ENCODE peak calls at places on chromosomes 1 and 21, in seven cellular contexts. D is stomach, E is keratinocyte, G is HL-60, V is fibroblast of lung, C is AG09319, Y is epithelial cell of esophagus. Q is an unnamed sample.

GRCh38 chr1:172359531-172359991 is 60.9 kb upstream of the C1orf105 start:
- DNase-seq in D (no peak), E (no peak), G (no peak), V (peak; percentile 94), C (no peak), Y (peak; percentile 34), Q (no peak)

GRCh38 chr1:118250232-118250631 is 65.2 kb upstream of the SPAG17 start:
- DNase-seq in D (no peak), E (no peak), G (no peak), V (no peak), C (no peak), Y (no peak), Q (no peak)

GRCh38 chr1:3598051-3598471 is 13.2 kb downstream of the MEGF6 start:
- DNase-seq in D (no peak), E (no peak), G (no peak), V (peak; percentile 17), C (no peak), Y (peak; percentile 49), Q (no peak)

GRCh38 chr21:37631319-37632117 is 264.9 kb downstream of the DYRK1A start:
- DNase-seq in D (peak; percentile 45), E (peak; percentile 48), G (no peak), V (no peak), C (no peak), Y (peak; percentile 95), Q (no peak)

GRCh38 chr1:210294991-210295773 is 33.5 kb upstream of the HHAT start:
- DNase-seq in D (no peak), E (no peak), G (no peak), V (peak; percentile 63), C (peak; percentile 56), Y (peak; percentile 13), Q (peak; percentile 80)

GRCh38 chr1:170734412-170735175 is 70.7 kb downstream of the PRRX1 start:
- DNase-seq in D (no peak), E (no peak), G (no peak), V (peak; percentile 66), C (no peak), Y (no peak), Q (no peak)

GRCh38 chr1:244414543-244414942 is 37.2 kb downstream of the ADSS2 start:
- DNase-seq in D (no peak), E (no peak), G (no peak), V (peak; percentile 73), C (peak; percentile 42), Y (peak; percentile 61), Q (no peak)

GRCh38 chr1:59276317-59276914 is 20.5 kb upstream of the FGGY start:
- DNase-seq in D (no peak), E (no peak), G (no peak), V (no peak), C (no peak), Y (peak; percentile 51), Q (no peak)

GRCh38 chr1:67166196-67166595 is at the start of gene IL23R:
- DNase-seq in D (no peak), E (no peak), G (no peak), V (no peak), C (no peak), Y (no peak), Q (no peak)

GRCh38 chr1:191240925-191241324 is 763.3 kb upstream of the BRINP3 start:
- DNase-seq in D (no peak), E (no peak), G (no peak), V (peak; percentile 18), C (no peak), Y (no peak), Q (no peak)

GRCh38 chr1:155974208-155975165 is 3.9 kb downstream of the ARHGEF2 start:
- DNase-seq in D (no peak), E (no peak), G (no peak), V (no peak), C (no peak), Y (no peak), Q (no peak)

GRCh38 chr21:14582934-14583628 is 37.0 kb upstream of the SAMSN1 start:
- DNase-seq in D (no peak), E (no peak), G (no peak), V (no peak), C (no peak), Y (no peak), Q (no peak)

GRCh38 chr1:111656093-111657017 is 36.8 kb downstream of the RAP1A start:
- DNase-seq in D (no peak), E (no peak), G (peak; percentile 68), V (peak; percentile 42), C (peak; percentile 29), Y (peak; percentile 61), Q (no peak)

GRCh38 chr1:45470306-45470798 is 20.6 kb downstream of the TESK2 start:
- DNase-seq in D (no peak), E (no peak), G (no peak), V (no peak), C (no peak), Y (no peak), Q (no peak)

GRCh38 chr1:177181631-177182291 is 11.0 kb downstream of the BRINP2 start:
- DNase-seq in D (peak; percentile 62), E (no peak), G (peak; percentile 39), V (peak; percentile 29), C (peak; percentile 3), Y (peak; percentile 49), Q (peak; percentile 79)

GRCh38 chr1:119924948-119925898 is 28.9 kb upstream of the ADAM30 start:
- DNase-seq in D (no peak), E (no peak), G (no peak), V (no peak), C (no peak), Y (no peak), Q (no peak)

GRCh38 chr1:192225713-192226112 is 67.5 kb downstream of the RGS18 start:
- DNase-seq in D (no peak), E (no peak), G (peak; percentile 22), V (peak; percentile 49), C (no peak), Y (peak; percentile 65), Q (no peak)

DNA sequence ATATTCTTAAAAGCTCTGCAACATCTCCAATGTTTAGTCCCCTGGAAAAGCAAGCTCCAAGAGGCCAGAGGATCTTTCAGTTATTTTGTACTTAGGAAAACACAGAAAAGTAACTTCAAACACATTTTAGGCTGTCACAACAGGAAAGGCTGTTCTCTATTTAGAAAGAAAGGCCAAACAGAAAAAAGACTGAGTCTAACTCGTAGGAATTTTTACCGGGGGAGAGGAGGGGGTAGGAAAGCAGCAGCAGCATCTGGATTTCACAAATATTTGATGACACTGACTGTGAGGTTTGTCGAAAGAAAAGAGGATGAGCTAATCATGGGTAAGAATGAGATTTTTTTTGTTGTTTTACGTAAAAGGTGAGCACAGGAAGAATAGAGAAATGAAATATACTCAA is 107.1 kb downstream of the EIF4G3 start:
- DNase-seq in D (no peak), E (no peak), G (no peak), V (peak; percentile 78), C (peak; percentile 36), Y (no peak), Q (no peak)
- TF ChIP-seq CTCF in D (no peak), E (no peak), G (no peak), V (no peak), C (no peak), Y (no peak), Q (no peak)

GRCh38 chr1:204478921-204479320 is 15.7 kb downstream of the PIK3C2B start:
- DNase-seq in D (no peak), E (no peak), G (no peak), V (no peak), C (no peak), Y (no peak), Q (no peak)

GRCh38 chr1:204475651-204476432 is 18.8 kb downstream of the PIK3C2B start:
- DNase-seq in D (no peak), E (no peak), G (no peak), V (no peak), C (no peak), Y (no peak), Q (no peak)

GRCh38 chr1:204478166-204478899 is 16.3 kb downstream of the PIK3C2B start:
- DNase-seq in D (no peak), E (no peak), G (no peak), V (no peak), C (no peak), Y (no peak), Q (no peak)

GRCh38 chr1:204477036-204477740 is 17.4 kb downstream of the PIK3C2B start:
- DNase-seq in D (peak; percentile 50), E (no peak), G (no peak), V (peak; percentile 33), C (no peak), Y (no peak), Q (no peak)

GRCh38 chr1:204476563-204476962 is 18.0 kb downstream of the PIK3C2B start:
- DNase-seq in D (no peak), E (no peak), G (no peak), V (no peak), C (no peak), Y (no peak), Q (no peak)
- TF ChIP-seq CTCF in D (no peak), E (no peak), G (no peak), V (no peak), C (no peak), Y (no peak), Q (peak; percentile 26)

GRCh38 chr21:26833011-26833410 is 12.2 kb downstream of the ADAMTS1 start:
- DNase-seq in D (no peak), E (no peak), G (no peak), V (no peak), C (no peak), Y (no peak), Q (no peak)

GRCh38 chr21:26835714-26836265 is 9.4 kb downstream of the ADAMTS1 start:
- DNase-seq in D (no peak), E (no peak), G (no peak), V (no peak), C (no peak), Y (peak; percentile 46), Q (no peak)

GRCh38 chr21:26835027-26835713 is 10.0 kb downstream of the ADAMTS1 start:
- DNase-seq in D (no peak), E (no peak), G (no peak), V (peak; percentile 77), C (no peak), Y (peak; percentile 87), Q (no peak)

GRCh38 chr21:26833460-26833939 is 11.7 kb downstream of the ADAMTS1 start:
- DNase-seq in D (no peak), E (no peak), G (no peak), V (no peak), C (no peak), Y (no peak), Q (no peak)

DNA sequence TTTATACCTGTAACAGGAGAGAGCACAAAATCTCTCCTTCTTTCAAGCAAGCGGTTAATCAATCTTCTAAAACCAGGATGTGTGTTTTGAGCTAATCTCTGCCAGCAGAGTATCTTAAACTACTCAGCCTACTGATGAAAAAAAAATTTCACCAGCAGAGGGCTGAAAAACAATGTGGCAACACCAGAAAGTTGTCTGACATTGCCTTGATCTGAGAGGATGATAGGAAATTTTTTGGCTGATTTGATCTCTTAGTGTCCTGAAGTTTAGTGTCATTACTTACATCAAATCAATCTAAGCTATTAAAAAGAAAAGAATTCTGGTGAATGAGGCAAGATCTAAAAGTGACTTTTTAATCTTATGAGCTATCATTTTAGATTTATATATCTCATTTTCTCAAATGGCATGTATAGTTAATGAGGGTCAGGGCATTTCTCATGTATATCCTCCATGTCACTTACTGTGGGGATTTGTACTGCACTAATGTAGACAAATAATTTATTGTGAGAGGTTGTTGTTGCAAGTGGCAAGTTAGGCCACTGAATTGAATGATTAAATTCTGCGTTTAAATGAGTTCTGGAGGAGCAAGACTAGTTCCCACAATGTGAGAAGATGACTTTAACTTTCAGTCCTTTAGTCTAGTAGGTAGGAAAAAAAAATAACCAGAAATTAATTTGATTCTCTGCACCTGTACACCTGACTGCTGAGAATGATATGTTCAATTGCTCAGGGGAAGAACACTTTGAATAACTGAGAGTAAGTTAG is 10.8 kb downstream of the ADAMTS1 start:
- DNase-seq in D (no peak), E (no peak), G (no peak), V (no peak), C (no peak), Y (peak; percentile 24), Q (no peak)
- TF ChIP-seq CTCF in D (no peak), E (peak; percentile 31), G (no peak), V (peak; percentile 28), C (peak; percentile 38), Y (peak; percentile 19), Q (peak; percentile 0)

GRCh38 chr1:180945151-180945550 is 32.5 kb downstream of the KIAA1614 start:
- DNase-seq in D (no peak), E (no peak), G (no peak), V (no peak), C (no peak), Y (no peak), Q (no peak)
- TF ChIP-seq CTCF in D (no peak), E (no peak), G (no peak), V (no peak), C (no peak), Y (no peak), Q (no peak)

Q was measured in D721Med.